ENCODE peak calls at places on chromosome 15, in four cellular contexts. D is glutamatergic neuron, M is tibial nerve, C is heart left ventricle. N is an unnamed sample.

GRCh38 chr15:42549782-42550392 is 1.2 kb downstream of the HAUS2 start:
- DNase-seq in C (no peak), D (no peak), M (no peak), N (no peak)

GRCh38 chr15:47756872-47757271 is 39.6 kb downstream of the SEMA6D start:
- DNase-seq in D (no peak), M (no peak), C (no peak), N (no peak)

GRCh38 chr15:54159044-54159443 is 180.8 kb downstream of the UNC13C start:
- DNase-seq in C (no peak), D (no peak), M (no peak), N (no peak)

GRCh38 chr15:87477056-87477455 is 779.5 kb downstream of the NTRK3 start:
- DNase-seq in C (no peak), D (no peak), M (no peak), N (no peak)

GRCh38 chr15:50907866-50908208 is 646 bp upstream of the AP4E1 start:
- DNase-seq in C (peak), M (no peak), D (peak), N (peak)

GRCh38 chr15:89749059-89749458 is 2.0 kb downstream of the MESP1 start:
- DNase-seq in M (no peak), D (no peak), C (no peak), N (no peak)

GRCh38 chr15:90565866-90566265 is 36.1 kb downstream of the CRTC3 start:
- DNase-seq in M (no peak), C (no peak), D (no peak), N (no peak)

GRCh38 chr15:89367485-89368451 is 33.1 kb upstream of the POLG start:
- DNase-seq in D (peak), C (no peak), M (no peak), N (no peak)

GRCh38 chr15:43534897-43535296 is 17.5 kb downstream of the MAP1A start:
- DNase-seq in D (no peak), C (no peak), M (no peak), N (no peak)

GRCh38 chr15:95968856-95969255 is 361.6 kb upstream of the NR2F2 start:
- DNase-seq in D (no peak), M (no peak), C (no peak), N (no peak)

GRCh38 chr15:74345051-74345450 is 22.4 kb downstream of the CYP11A1 start:
- DNase-seq in M (no peak), C (no peak), D (no peak), N (no peak)

GRCh38 chr15:96424674-96425073 is 94.2 kb downstream of the NR2F2 start:
- DNase-seq in M (no peak), C (no peak), D (no peak), N (no peak)

GRCh38 chr15:88648357-88649214 is 9.8 kb downstream of the ISG20 start:
- DNase-seq in C (peak), D (no peak), M (no peak), N (no peak)

GRCh38 chr15:62672268-62672667 is 370.3 kb upstream of the TPM1 start:
- DNase-seq in M (no peak), C (no peak), D (no peak), N (no peak)

GRCh38 chr15:41013698-41014414 is 60.6 kb downstream of the CHAC1 start:
- DNase-seq in C (no peak), M (no peak), D (no peak), N (no peak)

GRCh38 chr15:99291643-99292042 is 40.4 kb downstream of the LRRC28 start:
- DNase-seq in M (no peak), C (no peak), D (no peak), N (no peak)

GRCh38 chr15:71098920-71099319 is 16.4 kb upstream of the THSD4 start:
- DNase-seq in C (no peak), D (no peak), M (no peak), N (no peak)

GRCh38 chr15:34206016-34206415 is 3.9 kb downstream of the KATNBL1 start:
- DNase-seq in D (no peak), C (no peak), M (no peak), N (no peak)

GRCh38 chr15:94844533-94845390 is 613.4 kb downstream of the MCTP2 start:
- DNase-seq in D (peak), C (peak), M (peak), N (no peak)

GRCh38 chr15:97517726-97518125 is 442.8 kb upstream of the ARRDC4 start:
- DNase-seq in D (no peak), M (no peak), C (no peak), N (no peak)

GRCh38 chr15:89799925-89800500 is 14.6 kb downstream of the ANPEP start:
- DNase-seq in D (no peak), C (no peak), M (no peak), N (no peak)

GRCh38 chr15:42549052-42549491 is 434 bp downstream of the HAUS2 start:
- DNase-seq in D (peak), M (no peak), C (no peak), N (no peak)

GRCh38 chr15:42286445-42287029 is 13.3 kb upstream of the TMEM87A start:
- DNase-seq in D (no peak), M (no peak), C (no peak), N (no peak)

GRCh38 chr15:75042730-75043508 is 19.5 kb downstream of the PPCDC start:
- DNase-seq in C (peak), M (peak), D (peak), N (no peak)

GRCh38 chr15:92523176-92523575 is 129.5 kb downstream of the ST8SIA2 start:
- DNase-seq in D (no peak), M (no peak), C (no peak), N (no peak)

GRCh38 chr15:38490231-38490630 is 36.3 kb downstream of the FAM98B start:
- DNase-seq in C (no peak), M (no peak), D (no peak), N (no peak)

GRCh38 chr15:38496151-38496550 is 42.2 kb downstream of the FAM98B start:
- DNase-seq in C (no peak), M (no peak), D (no peak), N (no peak)
- TF ChIP-seq CTCF in C (no peak), M (no peak), D (no peak), N (no peak)

DNA sequence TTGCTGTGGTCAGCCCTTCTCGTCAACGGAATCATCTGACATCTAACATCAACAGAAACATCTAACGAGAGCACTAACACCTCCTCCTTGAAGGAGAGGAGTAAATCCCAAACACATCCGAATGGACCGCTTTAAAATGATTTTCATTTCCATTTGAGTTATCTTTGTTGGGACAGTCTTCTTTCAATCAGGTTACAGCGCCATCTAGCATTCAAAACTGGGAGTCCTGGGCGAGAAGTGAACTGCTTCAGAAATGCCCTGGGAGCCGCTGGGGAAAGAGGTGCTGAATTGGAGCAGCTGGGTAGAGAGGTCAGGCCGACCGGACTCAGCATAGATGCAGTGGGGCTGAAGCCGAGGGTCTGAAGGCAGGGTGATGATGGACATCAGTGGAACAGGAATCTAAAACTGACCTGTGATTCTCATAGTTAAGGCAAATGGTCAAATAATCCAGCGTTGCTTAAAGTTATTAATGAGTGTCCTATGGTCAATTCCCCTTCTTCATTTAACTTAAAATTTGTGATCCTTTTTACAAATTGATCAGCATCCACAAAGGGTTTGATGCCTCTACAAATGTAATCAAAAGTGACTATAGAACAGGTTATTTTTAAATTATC is 170.0 kb upstream of the NDN start:
- DNase-seq in M (no peak), D (peak), C (no peak), N (no peak)
- TF ChIP-seq CTCF in M (peak), D (peak), C (peak), N (no peak)

GRCh38 chr15:100572362-100572983 is 29.5 kb downstream of the LINS1 start:
- DNase-seq in C (no peak), D (no peak), M (no peak), N (no peak)
- TF ChIP-seq CTCF in C (peak), D (peak), M (peak), N (peak)

GRCh38 chr15:72835289-72835890 is 51.8 kb upstream of the ADPGK start:
- DNase-seq in D (peak), M (no peak), C (no peak), N (no peak)
- TF ChIP-seq CTCF in D (peak), M (no peak), C (no peak), N (no peak)

GRCh38 chr15:65215496-65215895 is 4.2 kb upstream of the CILP start:
- DNase-seq in M (no peak), D (no peak), C (no peak), N (no peak)
- TF ChIP-seq CTCF in M (no peak), D (no peak), C (no peak), N (no peak)

GRCh38 chr15:27861171-27861570 is 237.9 kb downstream of the OCA2 start:
- DNase-seq in D (no peak), C (no peak), M (no peak), N (no peak)

GRCh38 chr15:27865323-27865922 is 233.7 kb downstream of the OCA2 start:
- DNase-seq in C (no peak), M (no peak), D (no peak), N (no peak)

GRCh38 chr15:27864076-27864475 is 235.0 kb downstream of the OCA2 start:
- DNase-seq in C (no peak), M (no peak), D (no peak), N (no peak)

GRCh38 chr15:27864719-27865118 is 234.4 kb downstream of the OCA2 start:
- DNase-seq in M (no peak), D (no peak), C (no peak), N (no peak)

GRCh38 chr15:27863000-27863399 is 236.1 kb downstream of the OCA2 start:
- DNase-seq in C (no peak), D (no peak), M (no peak), N (no peak)
- TF ChIP-seq CTCF in C (no peak), D (no peak), M (no peak), N (no peak)

DNA sequence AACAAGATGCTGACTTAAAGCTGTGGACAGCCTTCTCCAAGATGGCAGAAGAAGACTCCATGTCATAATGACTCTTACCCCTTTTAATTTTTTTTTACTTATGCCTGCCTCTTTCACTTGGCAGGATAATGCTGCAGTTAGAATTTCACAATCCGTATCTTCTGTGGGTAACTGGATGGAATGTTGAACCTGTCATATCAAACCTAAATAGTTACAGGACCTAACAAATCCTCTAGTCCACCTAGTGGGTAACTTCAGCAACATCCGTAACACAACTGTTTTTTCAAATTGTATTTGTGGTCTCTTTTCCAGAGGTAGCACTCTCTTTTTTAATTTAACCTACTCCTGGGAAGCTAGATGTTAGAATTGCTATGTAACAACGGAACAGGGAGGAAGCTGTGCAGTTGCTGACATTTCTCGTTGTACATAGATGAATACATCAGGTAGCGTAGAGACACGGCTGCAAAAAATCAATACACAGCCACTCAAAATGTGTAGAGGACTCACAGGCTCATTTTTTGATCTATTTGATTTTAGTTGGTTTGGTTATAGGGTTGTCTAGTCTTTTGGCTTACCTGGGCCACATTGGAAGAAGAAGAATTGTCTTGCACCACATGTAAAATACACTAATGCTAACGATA is 43.9 kb upstream of the TRPM1 start:
- DNase-seq in D (no peak), M (no peak), C (no peak), N (no peak)
- TF ChIP-seq CTCF in D (no peak), M (no peak), C (no peak), N (no peak)